ENCODE peak calls at places on chromosomes 13 and 19, in eight cellular contexts. One of them, this sample, is unnamed.

GRCh38 chr19:10855879-10856522 is 7.8 kb downstream of the C19orf38 start:
- DNase-seq in cardiac muscle cell: peak; percentile 11
- DNase-seq in stomach: no peak
- DNase-seq in breast epithelium: no peak
- DNase-seq in SJCRH30: peak; percentile 46
- DNase-seq in Karpas-422: peak; percentile 84
- DNase-seq in fibroblast of lung: no peak
- DNase-seq in mammary epithelial cell: no peak
- DNase-seq in this sample: no peak

GRCh38 chr13:109904218-109904617 is 117.8 kb upstream of the IRS2 start:
- DNase-seq in cardiac muscle cell: no peak
- DNase-seq in stomach: no peak
- DNase-seq in breast epithelium: no peak
- DNase-seq in SJCRH30: peak; percentile 64
- DNase-seq in Karpas-422: no peak
- DNase-seq in fibroblast of lung: no peak
- DNase-seq in mammary epithelial cell: peak; percentile 33
- DNase-seq in this sample: no peak

GRCh38 chr13:40096357-40096911 is 441.0 kb downstream of the COG6 start:
- DNase-seq in cardiac muscle cell: no peak
- DNase-seq in stomach: no peak
- DNase-seq in breast epithelium: no peak
- DNase-seq in SJCRH30: no peak
- DNase-seq in Karpas-422: peak; percentile 48
- DNase-seq in fibroblast of lung: no peak
- DNase-seq in mammary epithelial cell: no peak
- DNase-seq in this sample: no peak

GRCh38 chr19:51002542-51003311 is 1.3 kb upstream of the KLK8 start:
- DNase-seq in cardiac muscle cell: peak; percentile 22
- DNase-seq in stomach: no peak
- DNase-seq in breast epithelium: peak; percentile 92
- DNase-seq in SJCRH30: no peak
- DNase-seq in Karpas-422: peak; percentile 76
- DNase-seq in fibroblast of lung: no peak
- DNase-seq in mammary epithelial cell: peak; percentile 88
- DNase-seq in this sample: no peak

GRCh38 chr19:19539738-19540703 is 2.0 kb downstream of the CILP2 start:
- DNase-seq in cardiac muscle cell: no peak
- DNase-seq in stomach: peak; percentile 69
- DNase-seq in breast epithelium: no peak
- DNase-seq in SJCRH30: no peak
- DNase-seq in Karpas-422: no peak
- DNase-seq in fibroblast of lung: peak; percentile 71
- DNase-seq in mammary epithelial cell: peak; percentile 25
- DNase-seq in this sample: peak; percentile 67

GRCh38 chr19:41407271-41407670 is 9.7 kb downstream of the BCKDHA start:
- DNase-seq in cardiac muscle cell: no peak
- DNase-seq in stomach: no peak
- DNase-seq in breast epithelium: no peak
- DNase-seq in SJCRH30: no peak
- DNase-seq in Karpas-422: peak; percentile 67
- DNase-seq in fibroblast of lung: no peak
- DNase-seq in mammary epithelial cell: no peak
- DNase-seq in this sample: no peak

GRCh38 chr13:53238241-53238640 is 209.6 kb downstream of the OLFM4 start:
- DNase-seq in cardiac muscle cell: peak; percentile 77
- DNase-seq in stomach: no peak
- DNase-seq in breast epithelium: no peak
- DNase-seq in SJCRH30: peak; percentile 14
- DNase-seq in Karpas-422: no peak
- DNase-seq in fibroblast of lung: no peak
- DNase-seq in mammary epithelial cell: no peak
- DNase-seq in this sample: no peak

GRCh38 chr13:42270160-42270856 is 1.6 kb upstream of the AKAP11 start:
- DNase-seq in cardiac muscle cell: no peak
- DNase-seq in stomach: no peak
- DNase-seq in breast epithelium: no peak
- DNase-seq in SJCRH30: no peak
- DNase-seq in Karpas-422: no peak
- DNase-seq in fibroblast of lung: no peak
- DNase-seq in mammary epithelial cell: no peak
- DNase-seq in this sample: no peak

GRCh38 chr19:12792048-12792852 is 964 bp downstream of the JUNB start:
- DNase-seq in cardiac muscle cell: peak; percentile 74
- DNase-seq in stomach: peak; percentile 77
- DNase-seq in breast epithelium: peak; percentile 63
- DNase-seq in SJCRH30: peak; percentile 83
- DNase-seq in Karpas-422: peak; percentile 95
- DNase-seq in fibroblast of lung: peak; percentile 67
- DNase-seq in mammary epithelial cell: peak; percentile 62
- DNase-seq in this sample: peak; percentile 77

GRCh38 chr19:11848594-11849263 is at the start of gene ZNF439:
- DNase-seq in cardiac muscle cell: peak; percentile 72
- DNase-seq in stomach: peak; percentile 91
- DNase-seq in breast epithelium: peak; percentile 92
- DNase-seq in SJCRH30: peak; percentile 96
- DNase-seq in Karpas-422: peak; percentile 98
- DNase-seq in fibroblast of lung: peak; percentile 72
- DNase-seq in mammary epithelial cell: peak; percentile 12
- DNase-seq in this sample: peak; percentile 92

GRCh38 chr13:77717508-77717907 is 20.0 kb downstream of the SLAIN1 start:
- DNase-seq in cardiac muscle cell: no peak
- DNase-seq in stomach: no peak
- DNase-seq in breast epithelium: no peak
- DNase-seq in SJCRH30: no peak
- DNase-seq in Karpas-422: no peak
- DNase-seq in fibroblast of lung: no peak
- DNase-seq in mammary epithelial cell: no peak
- DNase-seq in this sample: no peak

GRCh38 chr19:31340059-31341025 is 8.9 kb downstream of the TSHZ3 start:
- DNase-seq in cardiac muscle cell: no peak
- DNase-seq in stomach: no peak
- DNase-seq in breast epithelium: no peak
- DNase-seq in SJCRH30: peak; percentile 63
- DNase-seq in Karpas-422: no peak
- DNase-seq in fibroblast of lung: peak; percentile 59
- DNase-seq in mammary epithelial cell: peak; percentile 54
- DNase-seq in this sample: no peak

GRCh38 chr19:4372630-4373367 is 27.5 kb downstream of the SH3GL1 start:
- DNase-seq in cardiac muscle cell: no peak
- DNase-seq in stomach: no peak
- DNase-seq in breast epithelium: no peak
- DNase-seq in SJCRH30: no peak
- DNase-seq in Karpas-422: no peak
- DNase-seq in fibroblast of lung: no peak
- DNase-seq in mammary epithelial cell: no peak
- DNase-seq in this sample: no peak
- H3K4me1 ChIP-seq in cardiac muscle cell: peaks cover 31% of the 10 kb centered on the region
- H3K4me1 ChIP-seq in stomach: peaks cover 77% of the 10 kb centered on the region
- H3K4me1 ChIP-seq in breast epithelium: peaks cover 47% of the 10 kb centered on the region
- H3K4me1 ChIP-seq in SJCRH30: peaks cover 40% of the 10 kb centered on the region
- H3K4me1 ChIP-seq in Karpas-422: peaks cover 86% of the 10 kb centered on the region
- H3K4me1 ChIP-seq in fibroblast of lung: peaks cover 59% of the 10 kb centered on the region
- H3K4me1 ChIP-seq in mammary epithelial cell: peaks cover 81% of the 10 kb centered on the region
- H3K4me1 ChIP-seq in this sample: peaks cover 71% of the 10 kb centered on the region

GRCh38 chr19:55902080-55902751 is 29.9 kb downstream of the NLRP13 start:
- DNase-seq in cardiac muscle cell: no peak
- DNase-seq in stomach: no peak
- DNase-seq in breast epithelium: no peak
- DNase-seq in SJCRH30: no peak
- DNase-seq in Karpas-422: no peak
- DNase-seq in fibroblast of lung: no peak
- DNase-seq in mammary epithelial cell: no peak
- DNase-seq in this sample: no peak
- H3K4me3 ChIP-seq in cardiac muscle cell: no peak overlapping the region
- H3K4me3 ChIP-seq in stomach: no peak overlapping the region
- H3K4me3 ChIP-seq in breast epithelium: no peak overlapping the region
- H3K4me3 ChIP-seq in SJCRH30: no peak overlapping the region
- H3K4me3 ChIP-seq in Karpas-422: no peak overlapping the region
- H3K4me3 ChIP-seq in fibroblast of lung: no peak overlapping the region
- H3K4me3 ChIP-seq in mammary epithelial cell: no peak overlapping the region
- H3K4me3 ChIP-seq in this sample: no peak overlapping the region

DNA sequence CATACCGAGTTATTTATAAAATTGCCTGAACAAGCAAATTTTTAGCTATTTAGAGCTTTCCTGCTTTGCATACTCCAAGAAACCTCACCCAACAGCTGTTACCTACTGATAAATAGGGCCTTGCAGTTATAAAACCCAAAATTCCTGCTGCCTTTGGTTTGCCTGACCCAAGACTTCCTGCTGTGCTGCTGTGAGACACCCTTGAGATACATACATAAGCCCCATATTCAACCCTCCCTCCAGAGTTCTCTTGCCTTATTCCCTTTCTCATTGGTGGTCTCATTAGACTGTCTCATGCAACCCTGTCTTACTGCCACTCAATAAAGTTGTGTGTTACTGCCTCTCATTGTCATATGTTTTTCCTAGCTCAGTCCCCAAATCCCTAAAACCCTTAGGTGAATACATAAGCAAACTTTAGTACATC is 677.6 kb downstream of the UQCRFS1 start:
- DNase-seq in cardiac muscle cell: no peak
- DNase-seq in stomach: no peak
- DNase-seq in breast epithelium: no peak
- DNase-seq in SJCRH30: no peak
- DNase-seq in Karpas-422: no peak
- DNase-seq in fibroblast of lung: no peak
- DNase-seq in mammary epithelial cell: no peak
- DNase-seq in this sample: no peak
- H3K27ac ChIP-seq in cardiac muscle cell: no peak overlapping the region
- H3K27ac ChIP-seq in stomach: no peak overlapping the region
- H3K27ac ChIP-seq in breast epithelium: no peak overlapping the region
- H3K27ac ChIP-seq in SJCRH30: no peak overlapping the region
- H3K27ac ChIP-seq in Karpas-422: no peak overlapping the region
- H3K27ac ChIP-seq in fibroblast of lung: no peak overlapping the region
- H3K27ac ChIP-seq in mammary epithelial cell: no peak overlapping the region
- H3K27ac ChIP-seq in this sample: no peak overlapping the region

DNA sequence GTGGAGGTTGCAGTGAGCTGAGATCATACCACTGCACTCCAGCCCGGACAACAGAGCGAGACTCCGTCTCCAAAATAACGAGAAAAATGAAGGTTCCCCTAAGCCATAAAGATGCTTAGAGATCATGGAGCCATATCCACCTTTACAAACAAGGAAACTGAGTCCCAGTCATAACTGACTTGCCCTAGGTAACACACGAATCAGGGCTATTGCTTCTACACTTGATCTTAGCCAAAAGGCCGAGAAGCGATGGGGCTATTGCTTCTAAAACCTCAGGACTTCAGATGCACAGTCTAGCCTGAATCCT is 3.2 kb downstream of the DBP start:
- DNase-seq in cardiac muscle cell: no peak
- DNase-seq in stomach: no peak
- DNase-seq in breast epithelium: no peak
- DNase-seq in SJCRH30: no peak
- DNase-seq in Karpas-422: no peak
- DNase-seq in fibroblast of lung: no peak
- DNase-seq in mammary epithelial cell: no peak
- DNase-seq in this sample: no peak
- H3K4me1 ChIP-seq in cardiac muscle cell: peaks cover 16% of the 10 kb centered on the region
- H3K4me1 ChIP-seq in stomach: peaks cover 71% of the 10 kb centered on the region
- H3K4me1 ChIP-seq in breast epithelium: no peaks in the 10 kb centered on the region
- H3K4me1 ChIP-seq in SJCRH30: peaks cover 26% of the 10 kb centered on the region
- H3K4me1 ChIP-seq in Karpas-422: peaks cover 48% of the 10 kb centered on the region
- H3K4me1 ChIP-seq in fibroblast of lung: peaks cover 43% of the 10 kb centered on the region
- H3K4me1 ChIP-seq in mammary epithelial cell: peaks cover 46% of the 10 kb centered on the region
- H3K4me1 ChIP-seq in this sample: peaks cover 18% of the 10 kb centered on the region